ENCODE peak calls at places on chromosomes 13 and 19, in four cellular contexts. One of them, this sample, is unnamed.

GRCh38 chr13:21326155-21327030 is 132.7 kb downstream of the ZDHHC20 start:
- DNase-seq in BJ: peak
- DNase-seq in Caco-2: peak
- DNase-seq in memory B cell: no peak
- DNase-seq in this sample: no peak

GRCh38 chr13:110965038-110965754 is 50.3 kb upstream of the ANKRD10 start:
- DNase-seq in BJ: peak
- DNase-seq in Caco-2: peak
- DNase-seq in memory B cell: no peak
- DNase-seq in this sample: peak

GRCh38 chr19:38273499-38273898 is 9.1 kb downstream of the SPINT2 start:
- DNase-seq in BJ: no peak
- DNase-seq in Caco-2: peak
- DNase-seq in memory B cell: no peak
- DNase-seq in this sample: no peak

GRCh38 chr13:90414691-90415596 is 932.5 kb upstream of the MIR17HG start:
- DNase-seq in BJ: no peak
- DNase-seq in Caco-2: no peak
- DNase-seq in memory B cell: no peak
- DNase-seq in this sample: no peak

GRCh38 chr19:44808463-44809371 is at the start of gene BCAM:
- DNase-seq in BJ: no peak
- DNase-seq in Caco-2: peak
- DNase-seq in memory B cell: no peak
- DNase-seq in this sample: no peak

GRCh38 chr19:44113784-44114390 is 688 bp downstream of the ZNF225 start:
- DNase-seq in BJ: no peak
- DNase-seq in Caco-2: peak
- DNase-seq in memory B cell: no peak
- DNase-seq in this sample: no peak

GRCh38 chr13:47415048-47415447 is 518.2 kb upstream of the HTR2A start:
- DNase-seq in BJ: no peak
- DNase-seq in Caco-2: no peak
- DNase-seq in memory B cell: no peak
- DNase-seq in this sample: no peak

GRCh38 chr13:46796515-46797467 is at the start of gene ESD:
- DNase-seq in BJ: peak
- DNase-seq in Caco-2: peak
- DNase-seq in memory B cell: peak
- DNase-seq in this sample: peak

GRCh38 chr13:46307554-46307953 is 79.5 kb downstream of the RUBCNL start:
- DNase-seq in BJ: no peak
- DNase-seq in Caco-2: no peak
- DNase-seq in memory B cell: no peak
- DNase-seq in this sample: no peak

GRCh38 chr19:48918801-48919247 is 14.7 kb upstream of the DHDH start:
- DNase-seq in BJ: no peak
- DNase-seq in Caco-2: peak
- DNase-seq in memory B cell: no peak
- DNase-seq in this sample: no peak

GRCh38 chr19:6425732-6426686 is 1.4 kb upstream of the KHSRP start:
- DNase-seq in BJ: no peak
- DNase-seq in Caco-2: peak
- DNase-seq in memory B cell: no peak
- DNase-seq in this sample: no peak

GRCh38 chr19:53381376-53381775 is 13.6 kb upstream of the ZNF765 start:
- DNase-seq in BJ: no peak
- DNase-seq in Caco-2: no peak
- DNase-seq in memory B cell: no peak
- DNase-seq in this sample: no peak

GRCh38 chr19:861756-862528 is 2.5 kb downstream of the CFD start:
- DNase-seq in BJ: no peak
- DNase-seq in Caco-2: peak
- DNase-seq in memory B cell: no peak
- DNase-seq in this sample: no peak

GRCh38 chr19:46232468-46232867 is 2.9 kb downstream of the IGFL1 start:
- DNase-seq in BJ: no peak
- DNase-seq in Caco-2: no peak
- DNase-seq in memory B cell: no peak
- DNase-seq in this sample: no peak